ENCODE peak calls at places on chromosomes 5 and 9, in six cellular contexts. U, R, I, L, T and G are unnamed samples.

GRCh38 chr9:19583890-19584289 is 175.1 kb downstream of the ACER2 start:
- DNase-seq in L (no peak), U (no peak), T (no peak), I (no peak), R (no peak), G (no peak)

GRCh38 chr5:41465493-41466171 is 44.8 kb downstream of the PLCXD3 start:
- DNase-seq in I (no peak), T (no peak), R (no peak), L (peak), U (no peak), G (no peak)

GRCh38 chr9:35945341-35946018 is 12.5 kb downstream of the OR2S2 start:
- DNase-seq in R (peak), I (peak), U (peak), L (peak), T (peak), G (peak)

GRCh38 chr9:109270971-109271900 is 49.6 kb downstream of the EPB41L4B start:
- DNase-seq in I (no peak), L (no peak), R (no peak), T (no peak), U (no peak), G (no peak)

GRCh38 chr9:98168952-98169488 is 23.4 kb downstream of the CORO2A start:
- DNase-seq in T (peak), U (no peak), L (peak), I (no peak), R (no peak), G (peak)

GRCh38 chr9:28031521-28032177 is 458.4 kb upstream of the C9orf72 start:
- DNase-seq in R (no peak), U (peak), I (no peak), L (no peak), T (no peak), G (no peak)

GRCh38 chr9:134396825-134397224 is 70.6 kb downstream of the RXRA start:
- DNase-seq in R (no peak), L (no peak), U (no peak), I (no peak), T (no peak), G (no peak)

GRCh38 chr9:16223074-16223871 is 647.2 kb downstream of the BNC2 start:
- DNase-seq in T (no peak), R (no peak), L (peak), U (no peak), I (no peak), G (peak)

GRCh38 chr5:157559301-157559700 is 16.3 kb downstream of the ADAM19 start:
- DNase-seq in R (no peak), T (no peak), I (no peak), L (peak), U (no peak), G (no peak)

GRCh38 chr5:80172067-80172690 is 83.7 kb downstream of the SERINC5 start:
- DNase-seq in T (no peak), L (no peak), I (no peak), R (no peak), U (no peak), G (no peak)

GRCh38 chr5:58752030-58752429 is 169.2 kb downstream of the RAB3C start:
- DNase-seq in R (no peak), I (no peak), U (no peak), T (no peak), L (peak), G (no peak)

GRCh38 chr9:5608298-5609254 is 20.3 kb upstream of the RIC1 start:
- DNase-seq in U (no peak), T (peak), L (peak), R (no peak), I (no peak), G (no peak)

GRCh38 chr9:5336683-5337082 is 3.0 kb downstream of the RLN1 start:
- DNase-seq in L (no peak), T (no peak), R (no peak), U (no peak), I (no peak), G (no peak)

GRCh38 chr9:34049630-34050384 is 1.1 kb upstream of the UBAP2 start:
- DNase-seq in I (no peak), U (no peak), T (no peak), R (no peak), L (no peak), G (peak)

GRCh38 chr9:21070171-21070571 is 7.6 kb downstream of the IFNB1 start:
- DNase-seq in T (no peak), R (no peak), U (no peak), L (peak), I (peak), G (no peak)

GRCh38 chr9:114248274-114248673 is 74.6 kb upstream of the ORM1 start:
- DNase-seq in I (no peak), R (no peak), U (no peak), L (no peak), T (no peak), G (no peak)

GRCh38 chr9:114250235-114250568 is 72.7 kb upstream of the ORM1 start:
- DNase-seq in T (no peak), U (no peak), I (no peak), L (peak), R (no peak), G (peak)

GRCh38 chr9:114252394-114252793 is 70.5 kb upstream of the ORM1 start:
- DNase-seq in U (no peak), R (no peak), T (no peak), L (no peak), I (no peak), G (no peak)

GRCh38 chr9:114249424-114250234 is 73.3 kb upstream of the ORM1 start:
- DNase-seq in T (no peak), I (no peak), U (no peak), R (no peak), L (no peak), G (no peak)

DNA sequence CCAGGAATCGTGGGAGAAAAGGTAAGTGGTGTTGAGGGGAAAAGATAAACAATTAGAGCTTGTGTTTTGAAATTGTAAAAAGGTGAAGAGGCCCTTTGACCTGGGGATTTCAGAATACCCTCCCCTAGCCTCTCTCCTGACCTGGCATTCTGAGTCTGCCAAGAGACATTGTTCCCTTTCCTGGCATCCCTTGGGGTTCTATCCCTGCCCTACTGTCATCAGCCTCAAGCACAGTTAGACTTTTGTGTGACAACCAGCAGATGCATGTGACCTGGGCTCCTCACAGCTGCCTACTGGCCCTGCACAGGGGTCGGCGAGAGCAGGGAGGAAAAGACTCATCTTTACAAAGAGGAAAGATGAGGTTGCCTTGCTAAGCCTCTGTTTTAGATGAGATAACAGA is 72.2 kb upstream of the ORM1 start:
- DNase-seq in R (no peak), T (no peak), L (no peak), I (no peak), U (no peak), G (no peak)
- H3K4me3 ChIP-seq in R (no peak), T (no peak), L (no peak), I (no peak), U (no peak), G (no peak)

DNA sequence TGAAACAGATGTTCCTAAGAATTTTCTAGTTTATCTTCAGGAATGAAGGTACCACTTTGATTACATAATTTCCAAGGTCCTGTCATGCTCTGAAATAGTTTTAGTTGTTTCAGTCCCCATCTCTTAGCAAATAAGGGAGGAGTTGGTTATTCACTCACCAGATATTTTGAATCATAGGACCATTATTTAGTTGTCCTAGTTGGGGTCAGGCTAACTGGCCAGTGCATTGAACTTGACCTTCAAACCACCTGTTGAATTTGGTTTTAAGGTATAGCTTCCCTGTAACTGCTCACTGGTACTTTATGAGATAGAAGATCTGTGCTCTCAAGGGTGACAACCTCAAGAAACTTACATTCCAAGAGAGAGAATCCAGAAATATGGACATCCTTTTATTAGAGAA is 53.9 kb upstream of the TNFAIP8 start:
- DNase-seq in I (no peak), L (peak), U (no peak), T (no peak), R (no peak), G (no peak)
- H3K9ac ChIP-seq in I (no peak), L (no peak), U (no peak), T (no peak), R (no peak), G (no peak)

GRCh38 chr9:122143296-122143695 is 16.3 kb downstream of the NDUFA8 start:
- DNase-seq in L (no peak), R (no peak), I (no peak), T (no peak), U (no peak), G (no peak)

GRCh38 chr9:122141671-122142070 is 17.9 kb downstream of the NDUFA8 start:
- DNase-seq in L (no peak), T (no peak), R (no peak), U (no peak), I (no peak), G (no peak)

GRCh38 chr9:122138560-122139268 is 20.9 kb downstream of the NDUFA8 start:
- DNase-seq in T (peak), U (no peak), R (no peak), L (no peak), I (no peak), G (no peak)

GRCh38 chr9:122144006-122144405 is 15.6 kb downstream of the NDUFA8 start:
- DNase-seq in I (no peak), R (no peak), U (no peak), L (no peak), T (no peak), G (no peak)

DNA sequence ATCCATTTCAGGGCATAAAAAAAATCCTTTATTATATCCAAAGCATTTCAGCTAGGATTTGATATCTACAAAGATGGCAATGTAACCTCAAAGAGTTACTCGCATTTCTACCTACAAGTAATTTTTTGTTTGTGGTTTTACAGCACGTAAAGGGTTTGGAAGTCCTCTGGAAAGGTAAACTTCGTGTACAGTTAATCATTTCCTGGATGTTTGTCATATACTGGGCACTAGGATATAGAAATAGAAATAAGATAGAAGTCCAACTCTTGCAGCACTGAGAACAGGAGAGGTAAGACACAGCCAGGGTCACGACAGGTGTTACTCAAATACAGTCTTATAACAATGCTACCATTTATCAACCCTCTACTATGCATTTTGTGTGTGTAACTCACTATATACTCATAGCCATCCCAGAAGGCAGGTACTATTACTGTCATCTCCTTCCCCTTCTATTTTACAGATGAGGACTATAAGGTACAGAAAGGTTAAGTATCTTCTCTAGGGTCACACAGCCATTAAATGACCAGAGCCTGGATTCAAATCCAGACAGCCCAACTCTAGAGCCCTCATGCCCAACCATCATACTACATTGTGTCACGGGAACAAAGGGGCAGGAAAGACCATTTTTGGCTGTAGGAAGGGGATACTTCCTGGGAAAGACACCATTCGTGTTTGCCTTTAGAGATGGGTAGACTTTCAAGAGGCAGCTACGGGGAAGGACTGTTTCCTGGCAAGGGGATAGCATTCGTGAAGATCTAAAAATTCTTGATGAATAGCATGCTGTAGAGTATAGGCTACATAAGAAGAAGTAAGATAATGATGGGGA is 19.0 kb downstream of the NDUFA8 start:
- DNase-seq in U (no peak), I (no peak), L (no peak), T (peak), R (no peak), G (no peak)
- H3K27ac ChIP-seq in U (no peak), I (no peak), L (no peak), T (peak), R (no peak), G (no peak)

GRCh38 chr5:16467363-16468219 is 2.0 kb upstream of the ZNF622 start:
- DNase-seq in L (peak), U (no peak), I (no peak), T (no peak), R (no peak), G (no peak)

GRCh38 chr5:16465544-16466432 is at the start of gene ZNF622:
- DNase-seq in L (peak), U (peak), T (peak), R (peak), I (peak), G (peak)

GRCh38 chr5:16471387-16471786 is 5.8 kb upstream of the ZNF622 start:
- DNase-seq in U (no peak), T (no peak), I (no peak), R (no peak), L (no peak), G (no peak)
- H3K4me3 ChIP-seq in U (no peak), T (no peak), I (no peak), R (no peak), L (no peak), G (no peak)

GRCh38 chr9:132637801-132638200 is 32.0 kb downstream of the DDX31 start:
- DNase-seq in T (no peak), L (no peak), R (no peak), I (no peak), U (no peak), G (no peak)
- H3K9ac ChIP-seq in T (no peak), L (no peak), R (no peak), I (no peak), U (no peak), G (no peak)

GRCh38 chr5:150413176-150413901 is 629 bp upstream of the CD74 start:
- DNase-seq in T (no peak), R (no peak), U (no peak), I (no peak), L (no peak), G (no peak)

GRCh38 chr5:150411245-150411979 is 1.3 kb downstream of the CD74 start:
- DNase-seq in R (no peak), L (no peak), I (no peak), T (no peak), U (no peak), G (peak)

GRCh38 chr5:150409638-150410523 is 2.8 kb downstream of the CD74 start:
- DNase-seq in L (peak), T (peak), U (peak), R (peak), I (peak), G (peak)

GRCh38 chr5:150410524-150411244 is 2.0 kb downstream of the CD74 start:
- DNase-seq in L (peak), R (no peak), I (peak), U (peak), T (peak), G (peak)

DNA sequence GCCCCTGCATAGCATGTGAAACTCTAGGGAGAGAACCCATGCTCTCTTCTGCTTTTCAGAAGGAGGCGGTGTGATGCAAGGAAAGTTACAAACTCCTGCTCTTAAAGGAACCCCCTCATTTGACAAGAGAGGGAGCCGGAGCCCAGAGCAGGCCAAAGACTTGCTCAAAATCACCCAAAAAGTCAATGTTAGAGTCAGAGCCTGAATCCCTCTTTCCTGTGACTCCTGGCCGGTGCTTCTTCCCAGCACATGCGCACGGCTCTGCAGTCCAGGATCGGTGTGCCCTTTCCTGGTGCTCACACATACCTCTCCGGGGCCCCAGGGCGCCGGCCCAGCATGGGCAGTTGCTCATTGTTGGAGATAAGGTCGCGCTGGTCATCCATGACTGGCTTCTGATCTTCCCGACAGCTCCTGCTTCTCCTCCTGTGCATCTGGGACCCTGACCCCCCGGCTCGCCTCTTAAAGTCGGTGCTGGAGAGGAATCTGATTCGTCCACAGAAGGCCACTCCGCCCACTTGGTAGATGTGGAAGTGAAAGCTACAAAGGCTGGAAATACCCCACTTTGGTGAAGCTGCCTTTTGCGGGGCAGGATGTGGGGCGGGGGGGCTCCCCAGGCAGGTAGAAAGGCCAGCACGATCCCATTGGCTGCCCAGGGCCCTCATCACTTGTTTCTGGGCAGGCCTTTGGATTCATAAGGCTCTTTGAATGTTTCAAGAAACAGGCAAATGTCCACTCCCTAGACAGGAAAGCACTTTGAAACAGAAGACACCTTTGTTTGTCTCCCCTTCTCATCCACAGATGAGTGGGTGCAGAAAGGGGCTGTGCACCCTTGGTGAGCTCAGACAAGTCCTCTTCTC is at the start of gene CD74:
- DNase-seq in T (peak), U (peak), I (no peak), L (no peak), R (peak), G (peak)
- H3K27ac ChIP-seq in T (peak), U (no peak), I (no peak), L (no peak), R (peak), G (peak)

DNA sequence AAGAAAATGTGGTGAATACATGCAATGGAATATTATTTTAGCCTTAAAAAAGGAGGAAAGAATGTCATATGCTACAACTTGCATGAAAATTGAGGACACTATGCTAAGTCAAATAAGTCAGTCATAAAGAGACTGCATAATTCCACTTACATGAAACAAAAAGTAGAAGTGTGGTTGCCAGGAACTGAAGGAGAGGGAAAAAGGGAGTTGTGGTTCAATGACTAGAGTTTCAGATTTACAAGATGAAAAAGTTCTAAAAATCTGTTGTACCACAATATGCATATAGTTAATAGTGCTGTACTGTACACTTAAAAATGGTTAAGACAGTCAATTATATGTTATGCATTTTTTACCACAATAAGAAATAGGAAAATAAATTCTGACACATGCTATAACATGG is 95.4 kb downstream of the SLC44A1 start:
- DNase-seq in L (no peak), U (no peak), T (no peak), R (no peak), I (no peak), G (no peak)
- H3K4me3 ChIP-seq in L (no peak), U (no peak), T (no peak), R (no peak), I (no peak), G (no peak)